ENCODE peak calls at places on chromosomes 7 and 10, in five cellular contexts. M is suprapubic skin, Q is OCI-LY7, J is left lung, B is LoVo. Z is an unnamed sample.

GRCh38 chr10:77810446-77811335 is 115.9 kb downstream of the DLG5 start:
- DNase-seq in M (no peak), Q (no peak), J (no peak), B (no peak), Z (no peak)

GRCh38 chr10:124649209-124649608 is 95.0 kb downstream of the FAM53B start:
- DNase-seq in M (no peak), Q (no peak), J (peak; percentile 56), B (no peak), Z (no peak)

GRCh38 chr7:113013761-113014449 is 72.7 kb downstream of the GPR85 start:
- DNase-seq in M (no peak), Q (no peak), J (peak; percentile 34), B (no peak), Z (no peak)

GRCh38 chr7:30561389-30561788 is 33.3 kb upstream of the GARS1 start:
- DNase-seq in M (no peak), Q (no peak), J (no peak), B (no peak), Z (no peak)

GRCh38 chr10:88095291-88095721 is 231.9 kb downstream of the PTEN start:
- DNase-seq in M (no peak), Q (no peak), J (no peak), B (no peak), Z (no peak)

GRCh38 chr10:6269953-6270867 is 67.5 kb downstream of the PFKFB3 start:
- DNase-seq in M (no peak), Q (peak; percentile 16), J (no peak), B (no peak), Z (peak; percentile 41)

GRCh38 chr10:13528138-13528874 is 508 bp downstream of the BEND7 start:
- DNase-seq in M (no peak), Q (no peak), J (peak; percentile 83), B (peak; percentile 9), Z (no peak)

GRCh38 chr10:35218339-35218955 is 91.8 kb downstream of the CREM start:
- DNase-seq in M (peak; percentile 87), Q (peak; percentile 90), J (no peak), B (peak; percentile 73), Z (peak; percentile 77)

GRCh38 chr10:21138769-21139324 is 241.7 kb upstream of the NEBL start:
- DNase-seq in M (no peak), Q (no peak), J (no peak), B (no peak), Z (no peak)

GRCh38 chr10:28754930-28755718 is 77.8 kb downstream of the BAMBI start:
- DNase-seq in M (no peak), Q (no peak), J (no peak), B (no peak), Z (no peak)

GRCh38 chr10:103584216-103585010 is 90.9 kb downstream of the NEURL1 start:
- DNase-seq in M (no peak), Q (peak; percentile 71), J (peak; percentile 84), B (no peak), Z (peak; percentile 56)

GRCh38 chr7:33933611-33934281 is 28.4 kb downstream of the BMPER start:
- DNase-seq in M (no peak), Q (no peak), J (no peak), B (no peak), Z (no peak)

GRCh38 chr7:4020086-4020485 is 662.0 kb upstream of the FOXK1 start:
- DNase-seq in M (no peak), Q (no peak), J (no peak), B (no peak), Z (no peak)

GRCh38 chr7:52525772-52526341 is 509.6 kb upstream of the POM121L12 start:
- DNase-seq in M (no peak), Q (no peak), J (no peak), B (no peak), Z (no peak)

GRCh38 chr10:105658696-105659095 is 1017.6 kb downstream of the SORCS3 start:
- DNase-seq in M (no peak), Q (no peak), J (no peak), B (no peak), Z (no peak)

GRCh38 chr10:80690434-80690833 is 152.7 kb downstream of the SH2D4B start:
- DNase-seq in M (no peak), Q (no peak), J (no peak), B (no peak), Z (no peak)

GRCh38 chr10:49642311-49642710 is 28.5 kb downstream of the CHAT start:
- DNase-seq in M (no peak), Q (no peak), J (no peak), B (no peak), Z (no peak)

GRCh38 chr10:117365612-117366011 is 9.6 kb downstream of the PDZD8 start:
- DNase-seq in M (no peak), Q (no peak), J (no peak), B (peak; percentile 87), Z (no peak)

GRCh38 chr7:26186364-26187311 is 13.9 kb downstream of the HNRNPA2B1 start:
- DNase-seq in M (no peak), Q (peak; percentile 25), J (no peak), B (no peak), Z (no peak)

GRCh38 chr7:11228515-11228914 is 254.8 kb downstream of the PHF14 start:
- DNase-seq in M (peak; percentile 82), Q (no peak), J (no peak), B (no peak), Z (no peak)

GRCh38 chr7:24965831-24966708 is 13.9 kb downstream of the OSBPL3 start:
- DNase-seq in M (no peak), Q (peak; percentile 83), J (no peak), B (peak; percentile 74), Z (no peak)

GRCh38 chr7:80372415-80372814 is 139.4 kb downstream of the GNAT3 start:
- DNase-seq in M (no peak), Q (no peak), J (no peak), B (no peak), Z (no peak)

GRCh38 chr7:8254667-8255066 is 7.3 kb downstream of the ICA1 start:
- DNase-seq in M (no peak), Q (no peak), J (no peak), B (peak; percentile 26), Z (no peak)

GRCh38 chr7:16484453-16485158 is 19.1 kb upstream of the SOSTDC1 start:
- DNase-seq in M (no peak), Q (no peak), J (no peak), B (peak; percentile 87), Z (no peak)

GRCh38 chr10:96390460-96390864 is 31.7 kb upstream of the OPALIN start:
- DNase-seq in M (no peak), Q (no peak), J (no peak), B (no peak), Z (no peak)

GRCh38 chr7:24427048-24427447 is 143.1 kb downstream of the NPY start:
- DNase-seq in M (no peak), Q (no peak), J (no peak), B (no peak), Z (no peak)

GRCh38 chr7:69781412-69781846 is 183.2 kb downstream of the AUTS2 start:
- DNase-seq in M (no peak), Q (no peak), J (no peak), B (no peak), Z (no peak)

GRCh38 chr7:147894271-147894670 is 696.3 kb upstream of the C7orf33 start:
- DNase-seq in M (no peak), Q (no peak), J (no peak), B (no peak), Z (no peak)

GRCh38 chr7:44218418-44219201 is 17.8 kb downstream of the YKT6 start:
- DNase-seq in M (no peak), Q (peak; percentile 49), J (peak; percentile 73), B (no peak), Z (no peak)

GRCh38 chr7:141221007-141221612 is 147.2 kb downstream of the TMEM178B start:
- DNase-seq in M (no peak), Q (no peak), J (no peak), B (no peak), Z (no peak)

GRCh38 chr7:149869867-149870266 is 3.9 kb upstream of the ATP6V0E2 start:
- DNase-seq in M (no peak), Q (no peak), J (no peak), B (no peak), Z (no peak)